ENCODE peak calls at places on chromosomes 11 and 22, in four cellular contexts. U, Y, C and L are unnamed samples.

GRCh38 chr11:1060885-1061616 is 13.6 kb upstream of the MUC2 start:
- DNase-seq in C (no peak), U (peak), Y (peak), L (peak)

GRCh38 chr11:130872961-130873360 is 43.3 kb downstream of the SNX19 start:
- DNase-seq in C (no peak), Y (no peak), U (peak), L (peak)

GRCh38 chr22:27175444-27175843 is 518.1 kb downstream of the MIAT start:
- DNase-seq in Y (no peak), C (no peak), U (no peak), L (no peak)

GRCh38 chr11:117482881-117483280 is 155.2 kb downstream of the CEP164 start:
- DNase-seq in U (no peak), C (no peak), Y (no peak), L (no peak)

GRCh38 chr11:128898580-128899344 is 7.6 kb downstream of the KCNJ5 start:
- DNase-seq in Y (no peak), U (peak), C (no peak), L (no peak)

GRCh38 chr11:79308429-79308828 is 132.4 kb downstream of the TENM4 start:
- DNase-seq in U (no peak), Y (no peak), C (no peak), L (no peak)

GRCh38 chr11:36015806-36016205 is 71.9 kb downstream of the LDLRAD3 start:
- DNase-seq in C (no peak), U (peak), Y (no peak), L (no peak)

GRCh38 chr11:29333993-29334780 is 682.6 kb downstream of the KCNA4 start:
- DNase-seq in C (peak), U (peak), Y (no peak), L (peak)

GRCh38 chr22:23070418-23071162 is at the start of gene GNAZ:
- DNase-seq in C (no peak), U (no peak), Y (peak), L (no peak)

GRCh38 chr11:95119361-95120060 is 29.9 kb downstream of the ENDOD1 start:
- DNase-seq in U (no peak), Y (no peak), C (no peak), L (no peak)

GRCh38 chr11:7672276-7672959 is 882 bp downstream of the CYB5R2 start:
- DNase-seq in Y (no peak), U (no peak), C (no peak), L (no peak)

GRCh38 chr11:129803533-129803932 is 12.1 kb upstream of the TMEM45B start:
- DNase-seq in C (no peak), Y (no peak), U (no peak), L (no peak)

GRCh38 chr11:115618428-115618827 is 114.2 kb upstream of the CADM1 start:
- DNase-seq in Y (no peak), C (no peak), U (no peak), L (no peak)

GRCh38 chr11:115990004-115990447 is 485.8 kb upstream of the CADM1 start:
- DNase-seq in C (no peak), Y (no peak), U (no peak), L (no peak)

GRCh38 chr11:47578524-47579460 is at the start of the genes KBTBD4 and NDUFS3:
- DNase-seq in U (peak), C (peak), Y (peak), L (peak)

GRCh38 chr11:124837491-124837856 is 27.8 kb upstream of the ROBO3 start:
- DNase-seq in U (peak), Y (no peak), C (peak), L (peak)

GRCh38 chr11:94656968-94657367 is 89.8 kb downstream of the PIWIL4 start:
- DNase-seq in U (no peak), Y (no peak), C (no peak), L (peak)

GRCh38 chr11:276219-276618 is 2.0 kb upstream of the NLRP6 start:
- DNase-seq in U (no peak), C (no peak), Y (no peak), L (no peak)

GRCh38 chr22:44937216-44937615 is 72.6 kb downstream of the PHF21B start:
- DNase-seq in U (no peak), Y (no peak), C (no peak), L (no peak)

GRCh38 chr22:39236321-39237275 is 8.2 kb downstream of the PDGFB start:
- DNase-seq in Y (no peak), C (peak), U (no peak), L (no peak)

GRCh38 chr11:2747236-2748015 is 47.6 kb upstream of the KCNQ1OT1 start:
- DNase-seq in Y (no peak), C (no peak), U (no peak), L (no peak)

GRCh38 chr11:91742155-91742554 is 482.5 kb upstream of the FAT3 start:
- DNase-seq in Y (no peak), C (no peak), U (no peak), L (no peak)

GRCh38 chr11:63839508-63840355 is 822 bp downstream of the MARK2 start:
- DNase-seq in C (no peak), Y (no peak), U (no peak), L (no peak)